ENCODE peak calls at places on chromosomes 4 and X, in nine cellular contexts. O, H, T, E, R, V, M, Q and S are unnamed samples.

GRCh38 chrX:73262991-73263390 is 48.3 kb upstream of the NAP1L2 start:
- DNase-seq in H (no peak), R (no peak), Q (no peak), O (no peak), E (no peak), M (peak), T (no peak), V (no peak), S (no peak)

GRCh38 chrX:136048446-136048845 is 63.2 kb downstream of the SLC9A6 start:
- DNase-seq in T (no peak), O (no peak), E (no peak), M (no peak), Q (no peak), R (no peak), H (no peak), V (peak), S (no peak)

GRCh38 chr4:107951551-107951950 is 20.2 kb downstream of the CYP2U1 start:
- DNase-seq in Q (no peak), R (no peak), O (no peak), V (peak), H (no peak), M (no peak), T (no peak), E (no peak), S (no peak)

GRCh38 chrX:118853596-118853995 is 30.0 kb downstream of the ZCCHC12 start:
- DNase-seq in M (no peak), R (no peak), V (no peak), E (no peak), Q (no peak), O (no peak), H (no peak), T (no peak), S (no peak)

GRCh38 chrX:154541896-154542722 is 4.5 kb downstream of the G6PD start:
- DNase-seq in R (peak), Q (peak), V (peak), M (peak), T (peak), O (no peak), H (peak), E (peak), S (peak)

GRCh38 chrX:22135994-22136684 is 104.0 kb downstream of the PHEX start:
- DNase-seq in Q (peak), H (no peak), T (no peak), O (no peak), V (peak), E (peak), R (no peak), M (peak), S (no peak)

GRCh38 chr4:114479595-114479994 is 119.0 kb upstream of the UGT8 start:
- DNase-seq in M (no peak), T (no peak), E (no peak), R (no peak), O (no peak), Q (no peak), V (no peak), H (no peak), S (no peak)

GRCh38 chr4:53653484-53654053 is 62.3 kb upstream of the LNX1 start:
- DNase-seq in O (no peak), H (no peak), T (peak), R (no peak), Q (peak), M (no peak), V (peak), E (peak), S (peak)

GRCh38 chr4:183324619-183325018 is 2.4 kb upstream of the CLDN24 start:
- DNase-seq in Q (no peak), T (no peak), M (no peak), O (no peak), E (no peak), R (no peak), H (no peak), V (no peak), S (no peak)

GRCh38 chr4:181877329-181877848 is 365.8 kb upstream of the TENM3 start:
- DNase-seq in E (no peak), Q (no peak), T (no peak), V (peak), H (no peak), M (no peak), R (no peak), O (no peak), S (no peak)

GRCh38 chr4:887034-887763 is 44.9 kb downstream of the GAK start:
- DNase-seq in Q (peak), M (no peak), E (no peak), R (no peak), H (no peak), O (no peak), V (no peak), T (no peak), S (no peak)

GRCh38 chr4:174650711-174651355 is 128.5 kb upstream of the HPGD start:
- DNase-seq in V (no peak), M (no peak), H (no peak), T (no peak), Q (no peak), E (no peak), O (no peak), R (no peak), S (no peak)

GRCh38 chr4:152325831-152326230 is 210.1 kb downstream of the FBXW7 start:
- DNase-seq in H (no peak), Q (no peak), T (no peak), R (no peak), V (no peak), M (no peak), O (no peak), E (no peak), S (no peak)

GRCh38 chr4:62912531-62912930 is 1496.7 kb downstream of the TECRL start:
- DNase-seq in E (no peak), O (no peak), H (no peak), R (no peak), V (no peak), Q (no peak), T (no peak), M (no peak), S (no peak)

GRCh38 chr4:180058731-180059215 is 2184.4 kb upstream of the TENM3 start:
- DNase-seq in Q (no peak), H (no peak), T (no peak), R (no peak), E (peak), O (no peak), M (no peak), V (peak), S (peak)

GRCh38 chr4:77156533-77156911 is 485 bp upstream of the CCNG2 start:
- DNase-seq in R (peak), Q (peak), V (peak), O (peak), E (peak), M (peak), H (peak), T (peak), S (peak)

GRCh38 chr4:70023218-70023617 is 5.0 kb upstream of the HTN3 start:
- DNase-seq in T (no peak), Q (no peak), R (no peak), M (no peak), H (no peak), V (no peak), O (no peak), E (no peak), S (no peak)

GRCh38 chr4:68324509-68325262 is 25.2 kb downstream of the YTHDC1 start:
- DNase-seq in T (no peak), M (no peak), Q (no peak), R (no peak), H (no peak), O (no peak), V (no peak), E (no peak), S (no peak)

GRCh38 chr4:74661427-74662171 is 132.7 kb downstream of the BTC start:
- DNase-seq in O (no peak), V (peak), E (no peak), Q (no peak), M (no peak), T (no peak), H (no peak), R (no peak), S (no peak)

GRCh38 chrX:48086119-48086518 is 14.7 kb upstream of the ZNF630 start:
- DNase-seq in R (no peak), E (no peak), M (peak), V (no peak), Q (no peak), H (no peak), T (no peak), O (no peak), S (no peak)

GRCh38 chr4:3130826-3131225 is 56.3 kb downstream of the HTT start:
- DNase-seq in O (no peak), H (no peak), R (no peak), M (no peak), E (no peak), Q (no peak), T (no peak), V (no peak), S (no peak)

GRCh38 chrX:14412686-14413085 is 116.7 kb upstream of the GLRA2 start:
- DNase-seq in Q (no peak), E (no peak), R (no peak), V (no peak), T (no peak), M (no peak), H (no peak), O (no peak), S (no peak)

GRCh38 chrX:19678941-19679340 is 163.6 kb upstream of the MAP3K15 start:
- DNase-seq in T (no peak), V (no peak), O (no peak), M (no peak), E (no peak), H (no peak), R (no peak), Q (no peak), S (no peak)

GRCh38 chr4:48141048-48141447 is 7.0 kb upstream of the TXK start:
- DNase-seq in E (no peak), T (no peak), Q (peak), M (no peak), V (peak), R (no peak), H (no peak), O (no peak), S (no peak)

GRCh38 chr4:92333056-92333455 is 29.3 kb downstream of the GRID2 start:
- DNase-seq in H (no peak), E (no peak), O (no peak), V (no peak), R (no peak), M (no peak), T (no peak), Q (no peak), S (no peak)

GRCh38 chr4:107037188-107037587 is 1.1 kb upstream of the DKK2 start:
- DNase-seq in O (peak), H (peak), R (peak), M (no peak), Q (no peak), T (no peak), V (peak), E (peak), S (peak)

GRCh38 chr4:147060171-147060931 is 114.7 kb upstream of the TTC29 start:
- DNase-seq in O (no peak), T (no peak), M (no peak), R (peak), H (no peak), E (no peak), V (peak), Q (no peak), S (no peak)

GRCh38 chrX:41259516-41259915 is 74.4 kb upstream of the DDX3X start:
- DNase-seq in H (no peak), V (peak), M (no peak), O (no peak), T (no peak), R (no peak), Q (no peak), E (no peak), S (no peak)

GRCh38 chr4:55524844-55525571 is 21.7 kb downstream of the CLOCK start:
- DNase-seq in V (peak), H (no peak), R (no peak), M (no peak), Q (no peak), O (no peak), E (no peak), T (no peak), S (no peak)

GRCh38 chrX:12971282-12972003 is 3.5 kb upstream of the TMSB4X start:
- DNase-seq in O (no peak), Q (peak), H (no peak), R (peak), V (no peak), M (no peak), T (peak), E (no peak), S (no peak)

GRCh38 chrX:53374222-53374820 is 48.1 kb downstream of the SMC1A start:
- DNase-seq in T (no peak), V (peak), M (no peak), Q (peak), R (no peak), H (no peak), E (no peak), O (no peak), S (no peak)

GRCh38 chrX:151175283-151176062 is 911 bp upstream of the GPR50 start:
- DNase-seq in M (no peak), O (no peak), Q (no peak), V (no peak), T (no peak), R (no peak), E (no peak), H (no peak), S (no peak)

GRCh38 chr4:65865489-65865888 is 195.2 kb upstream of the EPHA5 start:
- DNase-seq in Q (peak), V (no peak), O (no peak), H (no peak), R (no peak), M (no peak), E (no peak), T (no peak), S (no peak)

GRCh38 chrX:44506688-44507087 is 36.0 kb downstream of the FUNDC1 start:
- DNase-seq in T (no peak), O (no peak), M (no peak), R (no peak), V (no peak), Q (no peak), E (no peak), H (no peak), S (no peak)

GRCh38 chr4:77443941-77444340 is 161.7 kb upstream of the CXCL13 start:
- DNase-seq in E (no peak), M (no peak), V (peak), Q (no peak), R (no peak), O (no peak), T (no peak), H (no peak), S (no peak)

GRCh38 chrX:40964008-40964407 is 121.2 kb upstream of the USP9X start:
- DNase-seq in R (no peak), T (no peak), O (no peak), V (no peak), Q (no peak), E (no peak), H (no peak), M (no peak), S (no peak)

GRCh38 chrX:53257670-53258423 is 23.5 kb downstream of the IQSEC2 start:
- DNase-seq in T (no peak), O (no peak), Q (no peak), M (no peak), R (no peak), V (no peak), H (no peak), E (no peak), S (no peak)

GRCh38 chrX:126820700-126821420 is 1.3 kb downstream of the PRR32 start:
- DNase-seq in E (no peak), T (no peak), Q (no peak), V (no peak), O (no peak), M (no peak), R (no peak), H (no peak), S (no peak)

GRCh38 chrX:72128881-72129280 is 2.8 kb downstream of the RTL5 start:
- DNase-seq in H (no peak), T (no peak), O (no peak), E (no peak), Q (peak), M (no peak), V (no peak), R (no peak), S (no peak)

GRCh38 chr4:185382754-185383153 is 13.0 kb downstream of the LRP2BP start:
- DNase-seq in M (no peak), O (no peak), T (no peak), V (no peak), R (no peak), Q (no peak), E (no peak), H (no peak), S (no peak)

GRCh38 chr4:185378264-185378663 is 17.5 kb downstream of the LRP2BP start:
- DNase-seq in O (no peak), R (no peak), H (no peak), E (no peak), Q (no peak), T (no peak), V (no peak), M (no peak), S (no peak)

GRCh38 chr4:185380320-185380719 is 15.4 kb downstream of the LRP2BP start:
- DNase-seq in Q (no peak), O (no peak), M (no peak), E (no peak), R (no peak), V (no peak), H (no peak), T (no peak), S (peak)

GRCh38 chr4:185381794-185382193 is 13.9 kb downstream of the LRP2BP start:
- DNase-seq in M (no peak), O (no peak), V (peak), E (no peak), H (no peak), Q (no peak), T (no peak), R (no peak), S (no peak)

GRCh38 chr4:185379326-185380295 is 16.1 kb downstream of the LRP2BP start:
- DNase-seq in V (no peak), R (no peak), Q (no peak), E (no peak), T (no peak), H (no peak), M (no peak), O (no peak), S (no peak)
- TF ChIP-seq POLR2A in V (no peak), R (no peak), Q (no peak), E (no peak), T (no peak), H (no peak), M (no peak), O (no peak), S (no peak)

GRCh38 chr4:83334425-83335241 is at the start of gene HPSE:
- DNase-seq in Q (peak), E (peak), M (peak), H (peak), T (peak), O (peak), R (peak), V (peak), S (peak)
- TF ChIP-seq POLR2A in Q (no peak), E (peak), M (no peak), H (peak), T (no peak), O (no peak), R (peak), V (no peak), S (peak)

GRCh38 chr4:99893029-99893428 is 1.2 kb downstream of the LAMTOR3 start:
- DNase-seq in Q (no peak), V (no peak), M (no peak), O (no peak), E (no peak), H (no peak), R (no peak), T (no peak), S (no peak)

GRCh38 chr4:99894998-99895397 is 771 bp upstream of the LAMTOR3 start:
- DNase-seq in M (no peak), E (peak), H (no peak), Q (no peak), V (no peak), O (no peak), R (peak), T (no peak), S (no peak)

DNA sequence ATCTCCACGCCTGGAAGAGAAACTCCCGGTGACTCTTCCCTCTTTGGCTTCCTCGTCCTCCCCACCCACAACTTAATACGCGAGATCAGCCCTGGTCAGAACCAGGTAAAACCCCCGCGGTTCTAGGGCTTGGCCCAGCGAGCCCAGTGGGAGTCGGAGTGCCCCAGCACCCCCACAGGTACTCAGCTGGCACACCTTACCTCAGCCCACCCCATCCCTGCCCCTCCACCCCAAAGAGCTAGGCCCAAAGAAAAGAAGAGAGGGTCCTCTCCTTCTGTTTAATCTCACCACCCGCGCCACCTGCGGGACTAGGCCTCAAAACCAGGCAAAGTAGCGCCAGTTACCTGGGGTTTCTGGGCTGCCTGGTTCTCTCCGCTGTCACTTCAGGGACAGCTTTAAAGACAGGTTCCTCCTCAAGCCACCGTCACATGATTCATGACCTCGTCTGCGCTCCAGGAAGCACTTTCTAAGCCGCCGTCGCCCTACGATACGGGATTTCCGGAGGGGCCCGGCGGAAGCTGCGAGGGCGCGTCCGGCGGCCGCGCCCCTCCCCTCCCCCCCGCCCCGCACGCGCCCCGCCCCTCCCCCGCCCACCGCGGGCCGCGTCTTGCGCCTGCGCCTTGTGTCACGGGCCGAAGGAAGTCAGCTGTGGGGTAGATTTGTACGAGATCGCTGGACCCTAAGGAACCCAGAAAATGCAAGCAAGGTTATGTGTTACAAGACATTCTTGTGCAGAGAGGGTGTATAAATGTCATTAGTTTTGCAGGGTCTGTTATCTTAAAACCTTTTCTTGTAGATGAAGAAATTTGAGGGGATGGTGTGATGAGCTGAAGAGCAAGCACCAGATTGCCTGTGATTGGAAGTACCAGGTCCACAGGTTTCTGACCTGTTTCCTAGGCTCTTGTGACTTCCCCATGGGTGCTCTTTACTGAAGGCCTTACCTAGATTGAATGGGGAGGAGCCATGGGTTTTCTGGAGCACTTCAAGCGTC is at the start of gene LAMTOR3:
- DNase-seq in Q (peak), E (peak), M (peak), T (peak), V (peak), O (peak), R (peak), H (peak), S (peak)
- TF ChIP-seq POLR2A in Q (peak), E (peak), M (peak), T (no peak), V (peak), O (no peak), R (peak), H (no peak), S (no peak)

GRCh38 chrX:149522914-149523313 is 17.8 kb upstream of the IDS start:
- DNase-seq in H (no peak), Q (no peak), T (no peak), V (no peak), E (no peak), M (no peak), R (no peak), O (no peak), S (no peak)
- TF ChIP-seq POLR2A in H (no peak), Q (no peak), T (no peak), V (no peak), E (no peak), M (no peak), R (no peak), O (no peak), S (no peak)

DNA sequence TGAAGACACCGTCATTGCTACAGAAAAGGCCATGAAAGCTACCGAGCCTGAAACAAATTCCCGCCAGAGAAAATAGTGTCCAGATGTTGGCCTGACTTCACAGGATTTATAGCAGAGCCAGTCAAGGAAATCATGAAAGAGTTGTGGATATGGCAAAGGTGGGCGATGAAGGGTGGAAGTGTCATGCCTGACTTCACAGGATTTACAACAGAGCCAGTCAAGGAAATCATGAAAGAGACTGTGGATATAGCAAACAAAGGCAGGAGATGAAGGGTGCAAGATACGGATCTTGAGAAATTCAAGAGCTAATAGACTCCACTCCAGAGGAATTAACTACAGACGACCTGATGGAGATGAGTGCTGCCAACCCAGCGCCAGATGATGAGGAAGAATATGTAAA is 17.1 kb downstream of the TRMT44 start:
- DNase-seq in T (no peak), E (no peak), M (no peak), R (no peak), Q (no peak), V (no peak), H (no peak), O (no peak), S (no peak)
- TF ChIP-seq POLR2A in T (no peak), E (no peak), M (no peak), R (no peak), Q (no peak), V (no peak), H (no peak), O (no peak), S (no peak)